ENCODE peak calls at places on chromosomes 12 and 14, in ten cellular contexts. One of them, this sample, is unnamed.

GRCh38 chr14:100140452-100141132 is 18.9 kb downstream of the DEGS2 start:
- DNase-seq in hepatic stellate cell: no peak
- DNase-seq in NCI-H446: no peak
- DNase-seq in left cardiac atrium: peak; percentile 60
- DNase-seq in GM18507: no peak
- DNase-seq in activated CD4-positive, CD25-positive, alpha-beta regulatory T cell: no peak
- DNase-seq in stimulated activated naive CD8-positive, alpha-beta T cell treated with anti-CD3 and anti-CD28 coated beads, Interleukin-15, amount 100 ng/mL, for 72 hours: no peak
- DNase-seq in frontal cortex: no peak
- DNase-seq in activated CD4-positive, alpha-beta T cell treated with anti-CD3 and anti-CD28 coated beads, Interleukin-2, amount 10 ng/mL, durations not matched to agents 7 days and 5 days: no peak
- DNase-seq in GM23248: no peak
- DNase-seq in this sample: no peak

GRCh38 chr14:53430870-53431269 is 277.7 kb upstream of the DDHD1 start:
- DNase-seq in hepatic stellate cell: no peak
- DNase-seq in NCI-H446: no peak
- DNase-seq in left cardiac atrium: no peak
- DNase-seq in GM18507: no peak
- DNase-seq in activated CD4-positive, CD25-positive, alpha-beta regulatory T cell: no peak
- DNase-seq in stimulated activated naive CD8-positive, alpha-beta T cell treated with anti-CD3 and anti-CD28 coated beads, Interleukin-15, amount 100 ng/mL, for 72 hours: no peak
- DNase-seq in frontal cortex: no peak
- DNase-seq in activated CD4-positive, alpha-beta T cell treated with anti-CD3 and anti-CD28 coated beads, Interleukin-2, amount 10 ng/mL, durations not matched to agents 7 days and 5 days: no peak
- DNase-seq in GM23248: no peak
- DNase-seq in this sample: no peak

GRCh38 chr12:3809357-3810015 is 56.6 kb upstream of the CRACR2A start:
- DNase-seq in hepatic stellate cell: no peak
- DNase-seq in NCI-H446: no peak
- DNase-seq in left cardiac atrium: no peak
- DNase-seq in GM18507: no peak
- DNase-seq in activated CD4-positive, CD25-positive, alpha-beta regulatory T cell: no peak
- DNase-seq in stimulated activated naive CD8-positive, alpha-beta T cell treated with anti-CD3 and anti-CD28 coated beads, Interleukin-15, amount 100 ng/mL, for 72 hours: no peak
- DNase-seq in frontal cortex: no peak
- DNase-seq in activated CD4-positive, alpha-beta T cell treated with anti-CD3 and anti-CD28 coated beads, Interleukin-2, amount 10 ng/mL, durations not matched to agents 7 days and 5 days: no peak
- DNase-seq in GM23248: no peak
- DNase-seq in this sample: no peak

GRCh38 chr12:104578453-104578852 is 121.7 kb downstream of the CHST11 start:
- DNase-seq in hepatic stellate cell: peak; percentile 73
- DNase-seq in NCI-H446: no peak
- DNase-seq in left cardiac atrium: no peak
- DNase-seq in GM18507: no peak
- DNase-seq in activated CD4-positive, CD25-positive, alpha-beta regulatory T cell: no peak
- DNase-seq in stimulated activated naive CD8-positive, alpha-beta T cell treated with anti-CD3 and anti-CD28 coated beads, Interleukin-15, amount 100 ng/mL, for 72 hours: no peak
- DNase-seq in frontal cortex: no peak
- DNase-seq in activated CD4-positive, alpha-beta T cell treated with anti-CD3 and anti-CD28 coated beads, Interleukin-2, amount 10 ng/mL, durations not matched to agents 7 days and 5 days: no peak
- DNase-seq in GM23248: peak; percentile 95
- DNase-seq in this sample: no peak

GRCh38 chr12:1691123-1692007 is 495 bp downstream of the ADIPOR2 start:
- DNase-seq in hepatic stellate cell: peak; percentile 31
- DNase-seq in NCI-H446: no peak
- DNase-seq in left cardiac atrium: peak; percentile 49
- DNase-seq in GM18507: peak; percentile 17
- DNase-seq in activated CD4-positive, CD25-positive, alpha-beta regulatory T cell: no peak
- DNase-seq in stimulated activated naive CD8-positive, alpha-beta T cell treated with anti-CD3 and anti-CD28 coated beads, Interleukin-15, amount 100 ng/mL, for 72 hours: no peak
- DNase-seq in frontal cortex: no peak
- DNase-seq in activated CD4-positive, alpha-beta T cell treated with anti-CD3 and anti-CD28 coated beads, Interleukin-2, amount 10 ng/mL, durations not matched to agents 7 days and 5 days: peak; percentile 27
- DNase-seq in GM23248: peak; percentile 65
- DNase-seq in this sample: no peak

GRCh38 chr12:52784909-52785308 is 7.8 kb upstream of the KRT76 start:
- DNase-seq in hepatic stellate cell: no peak
- DNase-seq in NCI-H446: no peak
- DNase-seq in left cardiac atrium: no peak
- DNase-seq in GM18507: no peak
- DNase-seq in activated CD4-positive, CD25-positive, alpha-beta regulatory T cell: no peak
- DNase-seq in stimulated activated naive CD8-positive, alpha-beta T cell treated with anti-CD3 and anti-CD28 coated beads, Interleukin-15, amount 100 ng/mL, for 72 hours: no peak
- DNase-seq in frontal cortex: no peak
- DNase-seq in activated CD4-positive, alpha-beta T cell treated with anti-CD3 and anti-CD28 coated beads, Interleukin-2, amount 10 ng/mL, durations not matched to agents 7 days and 5 days: no peak
- DNase-seq in GM23248: no peak
- DNase-seq in this sample: no peak

GRCh38 chr14:68979722-68980552 is 835 bp upstream of the ACTN1 start:
- DNase-seq in hepatic stellate cell: peak; percentile 61
- DNase-seq in NCI-H446: no peak
- DNase-seq in left cardiac atrium: peak; percentile 74
- DNase-seq in GM18507: no peak
- DNase-seq in activated CD4-positive, CD25-positive, alpha-beta regulatory T cell: no peak
- DNase-seq in stimulated activated naive CD8-positive, alpha-beta T cell treated with anti-CD3 and anti-CD28 coated beads, Interleukin-15, amount 100 ng/mL, for 72 hours: no peak
- DNase-seq in frontal cortex: peak; percentile 23
- DNase-seq in activated CD4-positive, alpha-beta T cell treated with anti-CD3 and anti-CD28 coated beads, Interleukin-2, amount 10 ng/mL, durations not matched to agents 7 days and 5 days: no peak
- DNase-seq in GM23248: peak; percentile 74
- DNase-seq in this sample: no peak

GRCh38 chr14:52695481-52696091 is at the start of gene ERO1A:
- DNase-seq in hepatic stellate cell: peak; percentile 72
- DNase-seq in NCI-H446: peak; percentile 43
- DNase-seq in left cardiac atrium: peak; percentile 88
- DNase-seq in GM18507: no peak
- DNase-seq in activated CD4-positive, CD25-positive, alpha-beta regulatory T cell: peak; percentile 26
- DNase-seq in stimulated activated naive CD8-positive, alpha-beta T cell treated with anti-CD3 and anti-CD28 coated beads, Interleukin-15, amount 100 ng/mL, for 72 hours: peak; percentile 59
- DNase-seq in frontal cortex: peak; percentile 73
- DNase-seq in activated CD4-positive, alpha-beta T cell treated with anti-CD3 and anti-CD28 coated beads, Interleukin-2, amount 10 ng/mL, durations not matched to agents 7 days and 5 days: peak; percentile 65
- DNase-seq in GM23248: peak; percentile 94
- DNase-seq in this sample: peak; percentile 86

GRCh38 chr14:32342854-32343200 is 13.7 kb downstream of the AKAP6 start:
- DNase-seq in hepatic stellate cell: no peak
- DNase-seq in NCI-H446: no peak
- DNase-seq in left cardiac atrium: no peak
- DNase-seq in GM18507: no peak
- DNase-seq in activated CD4-positive, CD25-positive, alpha-beta regulatory T cell: no peak
- DNase-seq in stimulated activated naive CD8-positive, alpha-beta T cell treated with anti-CD3 and anti-CD28 coated beads, Interleukin-15, amount 100 ng/mL, for 72 hours: no peak
- DNase-seq in frontal cortex: no peak
- DNase-seq in activated CD4-positive, alpha-beta T cell treated with anti-CD3 and anti-CD28 coated beads, Interleukin-2, amount 10 ng/mL, durations not matched to agents 7 days and 5 days: no peak
- DNase-seq in GM23248: no peak
- DNase-seq in this sample: no peak

GRCh38 chr14:29999013-29999539 is 71.4 kb upstream of the PRKD1 start:
- DNase-seq in hepatic stellate cell: no peak
- DNase-seq in NCI-H446: no peak
- DNase-seq in left cardiac atrium: no peak
- DNase-seq in GM18507: no peak
- DNase-seq in activated CD4-positive, CD25-positive, alpha-beta regulatory T cell: no peak
- DNase-seq in stimulated activated naive CD8-positive, alpha-beta T cell treated with anti-CD3 and anti-CD28 coated beads, Interleukin-15, amount 100 ng/mL, for 72 hours: no peak
- DNase-seq in frontal cortex: no peak
- DNase-seq in activated CD4-positive, alpha-beta T cell treated with anti-CD3 and anti-CD28 coated beads, Interleukin-2, amount 10 ng/mL, durations not matched to agents 7 days and 5 days: no peak
- DNase-seq in GM23248: no peak
- DNase-seq in this sample: no peak

GRCh38 chr14:91284146-91284790 is 39.8 kb upstream of the GPR68 start:
- DNase-seq in hepatic stellate cell: peak; percentile 93
- DNase-seq in NCI-H446: no peak
- DNase-seq in left cardiac atrium: no peak
- DNase-seq in GM18507: no peak
- DNase-seq in activated CD4-positive, CD25-positive, alpha-beta regulatory T cell: no peak
- DNase-seq in stimulated activated naive CD8-positive, alpha-beta T cell treated with anti-CD3 and anti-CD28 coated beads, Interleukin-15, amount 100 ng/mL, for 72 hours: no peak
- DNase-seq in frontal cortex: no peak
- DNase-seq in activated CD4-positive, alpha-beta T cell treated with anti-CD3 and anti-CD28 coated beads, Interleukin-2, amount 10 ng/mL, durations not matched to agents 7 days and 5 days: no peak
- DNase-seq in GM23248: peak; percentile 94
- DNase-seq in this sample: no peak

GRCh38 chr14:90759370-90760054 is 56.7 kb downstream of the TTC7B start:
- DNase-seq in hepatic stellate cell: no peak
- DNase-seq in NCI-H446: no peak
- DNase-seq in left cardiac atrium: no peak
- DNase-seq in GM18507: no peak
- DNase-seq in activated CD4-positive, CD25-positive, alpha-beta regulatory T cell: no peak
- DNase-seq in stimulated activated naive CD8-positive, alpha-beta T cell treated with anti-CD3 and anti-CD28 coated beads, Interleukin-15, amount 100 ng/mL, for 72 hours: no peak
- DNase-seq in frontal cortex: no peak
- DNase-seq in activated CD4-positive, alpha-beta T cell treated with anti-CD3 and anti-CD28 coated beads, Interleukin-2, amount 10 ng/mL, durations not matched to agents 7 days and 5 days: no peak
- DNase-seq in GM23248: no peak
- DNase-seq in this sample: no peak

GRCh38 chr12:56778756-56779155 is 15.6 kb downstream of the HSD17B6 start:
- DNase-seq in hepatic stellate cell: no peak
- DNase-seq in NCI-H446: no peak
- DNase-seq in left cardiac atrium: no peak
- DNase-seq in GM18507: no peak
- DNase-seq in activated CD4-positive, CD25-positive, alpha-beta regulatory T cell: no peak
- DNase-seq in stimulated activated naive CD8-positive, alpha-beta T cell treated with anti-CD3 and anti-CD28 coated beads, Interleukin-15, amount 100 ng/mL, for 72 hours: no peak
- DNase-seq in frontal cortex: no peak
- DNase-seq in activated CD4-positive, alpha-beta T cell treated with anti-CD3 and anti-CD28 coated beads, Interleukin-2, amount 10 ng/mL, durations not matched to agents 7 days and 5 days: no peak
- DNase-seq in GM23248: no peak
- DNase-seq in this sample: no peak

GRCh38 chr14:90545431-90545830 is 148.6 kb downstream of the CALM1 start:
- DNase-seq in hepatic stellate cell: no peak
- DNase-seq in NCI-H446: no peak
- DNase-seq in left cardiac atrium: no peak
- DNase-seq in GM18507: no peak
- DNase-seq in activated CD4-positive, CD25-positive, alpha-beta regulatory T cell: no peak
- DNase-seq in stimulated activated naive CD8-positive, alpha-beta T cell treated with anti-CD3 and anti-CD28 coated beads, Interleukin-15, amount 100 ng/mL, for 72 hours: no peak
- DNase-seq in frontal cortex: no peak
- DNase-seq in activated CD4-positive, alpha-beta T cell treated with anti-CD3 and anti-CD28 coated beads, Interleukin-2, amount 10 ng/mL, durations not matched to agents 7 days and 5 days: no peak
- DNase-seq in GM23248: no peak
- DNase-seq in this sample: no peak